ENCODE peak calls at places on chromosomes 5 and 9, in four cellular contexts. I is IMR-90, Y is K562, V is GM12878. W is an unnamed sample.

GRCh38 chr9:36268007-36268427 is 9.8 kb upstream of the GNE start:
- DNase-seq in I (peak), Y (no peak), V (no peak), W (no peak)

GRCh38 chr5:154862766-154863165 is 4.3 kb downstream of the CNOT8 start:
- DNase-seq in Y (no peak), V (peak), I (no peak), W (no peak)

GRCh38 chr9:111107141-111107540 is 68.9 kb upstream of the LPAR1 start:
- DNase-seq in Y (no peak), V (no peak), I (no peak), W (no peak)

GRCh38 chr5:73418244-73418691 is 30.3 kb downstream of the FOXD1 start:
- DNase-seq in I (no peak), Y (no peak), V (no peak), W (no peak)

GRCh38 chr5:15203376-15203775 is 296.6 kb upstream of the FBXL7 start:
- DNase-seq in V (no peak), I (peak), Y (no peak), W (no peak)

GRCh38 chr9:116175616-116176015 is 22.0 kb downstream of the PAPPA start:
- DNase-seq in V (no peak), Y (no peak), I (peak), W (peak)

GRCh38 chr9:72808446-72808768 is 144.4 kb downstream of the ALDH1A1 start:
- DNase-seq in I (no peak), Y (no peak), V (no peak), W (no peak)

GRCh38 chr9:129023036-129023907 is 4.9 kb downstream of the SH3GLB2 start:
- DNase-seq in V (no peak), I (peak), Y (peak), W (no peak)

GRCh38 chr9:22975921-22976320 is 529.3 kb downstream of the DMRTA1 start:
- DNase-seq in V (no peak), Y (no peak), I (peak), W (no peak)

GRCh38 chr9:93954436-93955355 is at the start of gene BARX1:
- DNase-seq in I (no peak), Y (no peak), V (no peak), W (no peak)

GRCh38 chr9:110088099-110088498 is 119.9 kb downstream of the C9orf152 start:
- DNase-seq in Y (no peak), I (no peak), V (no peak), W (no peak)

GRCh38 chr5:124906339-124907097 is 160.1 kb upstream of the ZNF608 start:
- DNase-seq in V (no peak), I (peak), Y (no peak), W (peak)

GRCh38 chr5:36153727-36154126 is 1.8 kb downstream of the SKP2 start:
- DNase-seq in V (no peak), Y (no peak), I (no peak), W (no peak)

GRCh38 chr5:142871880-142872200 is 101.7 kb downstream of the ARHGAP26 start:
- DNase-seq in V (no peak), Y (no peak), I (peak), W (no peak)

GRCh38 chr5:13250450-13251291 is 693.8 kb downstream of the DNAH5 start:
- DNase-seq in V (no peak), Y (peak), I (peak), W (peak)

GRCh38 chr9:134987906-134988700 is 70.4 kb upstream of the FCN1 start:
- DNase-seq in I (no peak), Y (no peak), V (no peak), W (no peak)

GRCh38 chr5:177195307-177195952 is 61.9 kb downstream of the NSD1 start:
- DNase-seq in Y (no peak), V (no peak), I (peak), W (no peak)

GRCh38 chr9:90789408-90789807 is 12.2 kb upstream of the SYK start:
- DNase-seq in I (no peak), Y (no peak), V (no peak), W (no peak)

GRCh38 chr9:107548298-107549142 is 59.0 kb upstream of the KLF4 start:
- DNase-seq in Y (no peak), I (peak), V (no peak), W (peak)

GRCh38 chr5:16446993-16447392 is 18.6 kb downstream of the ZNF622 start:
- DNase-seq in V (no peak), I (no peak), Y (peak), W (no peak)

GRCh38 chr9:22214021-22214420 is 204.9 kb upstream of the CDKN2B start:
- DNase-seq in V (no peak), Y (no peak), I (no peak), W (no peak)

GRCh38 chr5:132294728-132295504 is 722 bp downstream of the SLC22A4 start:
- DNase-seq in I (peak), V (no peak), Y (peak), W (peak)

GRCh38 chr9:33378121-33378795 is 24.1 kb downstream of the AQP7 start:
- DNase-seq in Y (no peak), I (no peak), V (no peak), W (no peak)

GRCh38 chr9:127980706-127981558 is at the start of gene EEIG1:
- DNase-seq in I (peak), Y (peak), V (no peak), W (peak)

GRCh38 chr9:80204054-80204453 is 632.3 kb downstream of the TLE4 start:
- DNase-seq in V (no peak), I (peak), Y (no peak), W (no peak)

GRCh38 chr5:100787648-100788047 is 115.4 kb downstream of the ST8SIA4 start:
- DNase-seq in V (no peak), I (no peak), Y (no peak), W (no peak)

GRCh38 chr5:168404366-168404765 is 81.9 kb upstream of the RARS1 start:
- DNase-seq in I (peak), Y (no peak), V (no peak), W (no peak)

GRCh38 chr9:80968611-80969010 is 720.7 kb downstream of the TLE1 start:
- DNase-seq in I (peak), V (no peak), Y (no peak), W (no peak)

GRCh38 chr9:107929439-107929838 is 439.9 kb upstream of the KLF4 start:
- DNase-seq in Y (no peak), V (no peak), I (peak), W (no peak)

GRCh38 chr5:150412319-150413175 is at the start of gene CD74:
- DNase-seq in I (peak), V (peak), Y (no peak), W (no peak)

GRCh38 chr5:133825631-133826289 is 142.7 kb downstream of the C5orf15 start:
- DNase-seq in Y (no peak), V (peak), I (no peak), W (no peak)

GRCh38 chr9:135504262-135505229 is 4.1 kb downstream of the MRPS2 start:
- DNase-seq in Y (peak), V (no peak), I (peak), W (peak)

GRCh38 chr5:159915913-159916840 is at the start of gene ADRA1B:
- DNase-seq in I (peak), Y (peak), V (no peak), W (peak)

GRCh38 chr9:129375845-129376244 is 197.8 kb upstream of the IER5L start:
- DNase-seq in Y (no peak), I (no peak), V (no peak), W (no peak)

GRCh38 chr9:3478549-3478953 is 47.2 kb downstream of the RFX3 start:
- DNase-seq in I (no peak), V (peak), Y (no peak), W (no peak)

GRCh38 chr5:1510631-1511030 is 13.1 kb downstream of the LPCAT1 start:
- DNase-seq in V (no peak), Y (no peak), I (no peak), W (no peak)
- TF ChIP-seq ELK1 in V (no peak), Y (no peak), I (no peak), W (no peak)

GRCh38 chr5:6962256-6962655 is 249.0 kb downstream of the TENT4A start:
- DNase-seq in V (no peak), I (no peak), Y (no peak), W (no peak)
- TF ChIP-seq RFX5 in V (no peak), I (no peak), Y (no peak), W (no peak)

GRCh38 chr5:108788142-108788541 is 40.4 kb downstream of the FER start:
- DNase-seq in I (no peak), V (no peak), Y (no peak), W (no peak)
- TF ChIP-seq ELK1 in I (no peak), V (no peak), Y (no peak), W (no peak)

DNA sequence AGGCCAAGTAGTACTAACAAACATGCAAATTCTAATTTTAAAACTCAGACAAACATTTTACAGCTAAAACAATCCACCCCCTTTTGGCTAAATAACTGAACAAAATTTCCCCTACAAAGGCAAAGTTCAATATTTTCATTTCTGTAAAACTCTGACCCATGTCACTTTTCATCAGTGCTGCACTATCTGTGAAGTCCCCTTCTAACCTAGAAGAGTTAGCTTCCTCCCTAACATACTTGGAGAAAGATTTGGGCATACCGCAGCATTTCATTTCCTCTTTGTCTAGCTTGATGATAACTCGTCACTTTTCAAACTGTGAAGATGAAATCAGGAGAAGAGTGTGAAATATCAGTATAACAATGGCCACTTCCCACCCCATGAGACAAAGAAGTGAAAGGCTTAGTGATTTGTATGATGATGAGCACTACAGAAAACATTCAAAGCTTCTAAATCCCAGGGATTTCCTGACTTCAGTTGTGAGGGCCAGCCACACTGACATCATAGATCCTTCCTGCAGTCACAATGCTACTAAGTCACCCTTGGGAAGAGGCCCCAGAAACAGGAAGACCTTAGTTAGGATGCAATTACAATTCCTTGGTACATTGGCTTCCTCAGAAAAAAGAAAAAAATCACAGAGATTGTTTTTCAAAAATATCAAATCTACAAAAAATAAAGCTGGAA is at the start of gene FAM81B:
- DNase-seq in Y (no peak), V (no peak), I (peak), W (no peak)
- TF ChIP-seq RFX5 in Y (no peak), V (no peak), I (no peak), W (no peak)

GRCh38 chr5:44847453-44847852 is 38.7 kb downstream of the MRPS30 start:
- DNase-seq in V (no peak), I (no peak), Y (no peak), W (no peak)
- TF ChIP-seq ELK1 in V (no peak), I (no peak), Y (no peak), W (no peak)

W was measured in A549.